ENCODE peak calls at places on chromosomes 5 and 9, in nine cellular contexts. One of them, this sample, is unnamed.

GRCh38 chr5:172643392-172643871 is 2.4 kb downstream of the NEURL1B start:
- DNase-seq in foreskin keratinocyte: no peak
- DNase-seq in adrenal gland: no peak
- DNase-seq in psoas muscle: peak; percentile 5
- DNase-seq in tibial artery: no peak
- DNase-seq in left ventricle myocardium inferior: no peak
- DNase-seq in A673: no peak
- DNase-seq in Peyer's patch: no peak
- DNase-seq in suprapubic skin: no peak
- DNase-seq in this sample: no peak

GRCh38 chr9:20355022-20355421 is 267.3 kb downstream of the MLLT3 start:
- DNase-seq in foreskin keratinocyte: peak; percentile 85
- DNase-seq in adrenal gland: no peak
- DNase-seq in psoas muscle: no peak
- DNase-seq in tibial artery: no peak
- DNase-seq in left ventricle myocardium inferior: no peak
- DNase-seq in A673: no peak
- DNase-seq in Peyer's patch: no peak
- DNase-seq in suprapubic skin: no peak
- DNase-seq in this sample: no peak

GRCh38 chr5:145247745-145248040 is 587.4 kb downstream of the PRELID2 start:
- DNase-seq in foreskin keratinocyte: no peak
- DNase-seq in adrenal gland: no peak
- DNase-seq in psoas muscle: no peak
- DNase-seq in tibial artery: no peak
- DNase-seq in left ventricle myocardium inferior: no peak
- DNase-seq in A673: no peak
- DNase-seq in Peyer's patch: no peak
- DNase-seq in suprapubic skin: no peak
- DNase-seq in this sample: no peak

GRCh38 chr5:60161340-60161934 is 267.9 kb upstream of the PDE4D start:
- DNase-seq in foreskin keratinocyte: no peak
- DNase-seq in adrenal gland: no peak
- DNase-seq in psoas muscle: no peak
- DNase-seq in tibial artery: no peak
- DNase-seq in left ventricle myocardium inferior: no peak
- DNase-seq in A673: peak; percentile 59
- DNase-seq in Peyer's patch: no peak
- DNase-seq in suprapubic skin: no peak
- DNase-seq in this sample: no peak

GRCh38 chr5:143837306-143837848 is 25.4 kb downstream of the HMHB1 start:
- DNase-seq in foreskin keratinocyte: no peak
- DNase-seq in adrenal gland: no peak
- DNase-seq in psoas muscle: no peak
- DNase-seq in tibial artery: no peak
- DNase-seq in left ventricle myocardium inferior: no peak
- DNase-seq in A673: peak; percentile 96
- DNase-seq in Peyer's patch: no peak
- DNase-seq in suprapubic skin: no peak
- DNase-seq in this sample: no peak

GRCh38 chr9:135961811-135962695 is 880 bp upstream of the UBAC1 start:
- DNase-seq in foreskin keratinocyte: no peak
- DNase-seq in adrenal gland: no peak
- DNase-seq in psoas muscle: no peak
- DNase-seq in tibial artery: no peak
- DNase-seq in left ventricle myocardium inferior: no peak
- DNase-seq in A673: no peak
- DNase-seq in Peyer's patch: no peak
- DNase-seq in suprapubic skin: no peak
- DNase-seq in this sample: no peak

GRCh38 chr5:86880785-86881492 is 263.2 kb downstream of the COX7C start:
- DNase-seq in foreskin keratinocyte: peak; percentile 37
- DNase-seq in adrenal gland: peak; percentile 40
- DNase-seq in psoas muscle: no peak
- DNase-seq in tibial artery: no peak
- DNase-seq in left ventricle myocardium inferior: no peak
- DNase-seq in A673: peak; percentile 86
- DNase-seq in Peyer's patch: peak; percentile 47
- DNase-seq in suprapubic skin: no peak
- DNase-seq in this sample: no peak

GRCh38 chr5:64693636-64694035 is 3.3 kb downstream of the SHISAL2B start:
- DNase-seq in foreskin keratinocyte: peak; percentile 18
- DNase-seq in adrenal gland: no peak
- DNase-seq in psoas muscle: no peak
- DNase-seq in tibial artery: no peak
- DNase-seq in left ventricle myocardium inferior: no peak
- DNase-seq in A673: no peak
- DNase-seq in Peyer's patch: no peak
- DNase-seq in suprapubic skin: no peak
- DNase-seq in this sample: no peak

GRCh38 chr5:72624641-72625236 is 117.5 kb upstream of the ZNF366 start:
- DNase-seq in foreskin keratinocyte: no peak
- DNase-seq in adrenal gland: no peak
- DNase-seq in psoas muscle: peak; percentile 80
- DNase-seq in tibial artery: no peak
- DNase-seq in left ventricle myocardium inferior: no peak
- DNase-seq in A673: peak; percentile 25
- DNase-seq in Peyer's patch: no peak
- DNase-seq in suprapubic skin: no peak
- DNase-seq in this sample: no peak

GRCh38 chr9:98943682-98944129 is at the start of gene COL15A1:
- DNase-seq in foreskin keratinocyte: no peak
- DNase-seq in adrenal gland: peak; percentile 57
- DNase-seq in psoas muscle: no peak
- DNase-seq in tibial artery: no peak
- DNase-seq in left ventricle myocardium inferior: peak; percentile 49
- DNase-seq in A673: no peak
- DNase-seq in Peyer's patch: no peak
- DNase-seq in suprapubic skin: no peak
- DNase-seq in this sample: no peak

GRCh38 chr5:60417500-60418181 is 282.3 kb downstream of the DEPDC1B start:
- DNase-seq in foreskin keratinocyte: no peak
- DNase-seq in adrenal gland: no peak
- DNase-seq in psoas muscle: no peak
- DNase-seq in tibial artery: no peak
- DNase-seq in left ventricle myocardium inferior: no peak
- DNase-seq in A673: no peak
- DNase-seq in Peyer's patch: no peak
- DNase-seq in suprapubic skin: no peak
- DNase-seq in this sample: no peak

GRCh38 chr9:135814421-135814820 is 92.9 kb downstream of the CAMSAP1 start:
- DNase-seq in foreskin keratinocyte: no peak
- DNase-seq in adrenal gland: no peak
- DNase-seq in psoas muscle: no peak
- DNase-seq in tibial artery: no peak
- DNase-seq in left ventricle myocardium inferior: no peak
- DNase-seq in A673: no peak
- DNase-seq in Peyer's patch: no peak
- DNase-seq in suprapubic skin: no peak
- DNase-seq in this sample: no peak

GRCh38 chr9:8428389-8428788 is 628.8 kb upstream of the DMAC1 start:
- DNase-seq in foreskin keratinocyte: no peak
- DNase-seq in adrenal gland: no peak
- DNase-seq in psoas muscle: no peak
- DNase-seq in tibial artery: no peak
- DNase-seq in left ventricle myocardium inferior: no peak
- DNase-seq in A673: no peak
- DNase-seq in Peyer's patch: no peak
- DNase-seq in suprapubic skin: no peak
- DNase-seq in this sample: no peak

GRCh38 chr5:82985763-82986162 is 91.4 kb downstream of the TMEM167A start:
- DNase-seq in foreskin keratinocyte: no peak
- DNase-seq in adrenal gland: no peak
- DNase-seq in psoas muscle: no peak
- DNase-seq in tibial artery: no peak
- DNase-seq in left ventricle myocardium inferior: no peak
- DNase-seq in A673: no peak
- DNase-seq in Peyer's patch: no peak
- DNase-seq in suprapubic skin: no peak
- DNase-seq in this sample: no peak

GRCh38 chr5:366541-367357 is 45.2 kb downstream of the AHRR start:
- DNase-seq in foreskin keratinocyte: no peak
- DNase-seq in adrenal gland: no peak
- DNase-seq in psoas muscle: no peak
- DNase-seq in tibial artery: no peak
- DNase-seq in left ventricle myocardium inferior: no peak
- DNase-seq in A673: no peak
- DNase-seq in Peyer's patch: peak; percentile 23
- DNase-seq in suprapubic skin: peak; percentile 32
- DNase-seq in this sample: no peak

DNA sequence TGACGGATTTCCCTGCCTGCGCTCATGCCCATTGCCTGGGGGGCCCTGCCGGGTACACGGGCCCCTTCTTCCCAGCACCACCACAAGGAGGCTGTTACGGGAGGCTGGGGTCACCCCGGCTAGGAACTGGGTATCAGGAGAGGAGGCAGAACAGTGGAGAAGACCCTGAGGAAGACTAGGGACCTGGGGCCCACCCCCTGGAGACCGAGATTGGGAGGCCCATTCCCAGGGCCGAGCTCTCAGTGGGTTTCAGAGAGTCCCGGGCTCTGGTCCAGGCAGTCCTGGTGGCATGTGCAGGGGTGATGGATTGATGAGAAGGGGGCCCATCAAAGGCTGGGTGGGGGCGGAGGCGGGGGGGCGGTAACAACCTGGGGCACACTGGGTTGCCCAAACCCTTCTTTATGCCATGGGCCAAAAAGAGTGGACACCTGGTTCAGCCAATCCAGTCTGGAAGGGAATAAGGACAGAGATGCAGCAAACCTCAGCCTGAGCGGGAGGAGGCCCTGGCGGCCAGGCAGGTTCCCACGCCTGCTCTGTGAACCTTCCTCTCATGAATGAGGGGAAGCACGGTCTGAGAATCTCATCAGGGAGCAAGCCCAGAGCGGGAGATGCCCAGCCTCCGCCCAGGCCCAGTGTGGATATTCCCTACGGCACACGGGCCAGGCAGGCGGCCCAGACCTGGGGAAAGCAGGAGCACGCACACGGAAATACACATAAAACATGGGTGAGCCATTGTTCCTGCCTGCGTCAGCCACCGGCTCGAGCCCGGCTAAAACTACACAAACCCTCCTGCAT is 785 bp upstream of the P4HA2 start:
- DNase-seq in foreskin keratinocyte: no peak
- DNase-seq in adrenal gland: no peak
- DNase-seq in psoas muscle: no peak
- DNase-seq in tibial artery: no peak
- DNase-seq in left ventricle myocardium inferior: no peak
- DNase-seq in A673: no peak
- DNase-seq in Peyer's patch: peak; percentile 40
- DNase-seq in suprapubic skin: peak; percentile 77
- DNase-seq in this sample: no peak
- TF ChIP-seq CTCF in foreskin keratinocyte: no peak
- TF ChIP-seq CTCF in adrenal gland: no peak
- TF ChIP-seq CTCF in psoas muscle: no peak
- TF ChIP-seq CTCF in tibial artery: no peak
- TF ChIP-seq CTCF in left ventricle myocardium inferior: no peak
- TF ChIP-seq CTCF in A673: no peak
- TF ChIP-seq CTCF in Peyer's patch: no peak
- TF ChIP-seq CTCF in suprapubic skin: no peak
- TF ChIP-seq CTCF in this sample: no peak

GRCh38 chr5:88837222-88837621 is 45.8 kb downstream of the MEF2C start:
- DNase-seq in foreskin keratinocyte: no peak
- DNase-seq in adrenal gland: no peak
- DNase-seq in psoas muscle: no peak
- DNase-seq in tibial artery: no peak
- DNase-seq in left ventricle myocardium inferior: no peak
- DNase-seq in A673: no peak
- DNase-seq in Peyer's patch: no peak
- DNase-seq in suprapubic skin: no peak
- DNase-seq in this sample: no peak
- H3K4me1 ChIP-seq in foreskin keratinocyte: no peaks in the 10 kb centered on the region
- H3K4me1 ChIP-seq in adrenal gland: peaks cover 39% of the 10 kb centered on the region
- H3K4me1 ChIP-seq in psoas muscle: peaks cover 84% of the 10 kb centered on the region
- H3K4me1 ChIP-seq in tibial artery: peaks cover 90% of the 10 kb centered on the region
- H3K4me1 ChIP-seq in left ventricle myocardium inferior: peaks cover 96% of the 10 kb centered on the region
- H3K4me1 ChIP-seq in A673: no peaks in the 10 kb centered on the region
- H3K4me1 ChIP-seq in Peyer's patch: no peaks in the 10 kb centered on the region
- H3K4me1 ChIP-seq in suprapubic skin: peaks cover 14% of the 10 kb centered on the region
- H3K4me1 ChIP-seq in this sample: peaks cover 37% of the 10 kb centered on the region

GRCh38 chr5:134143964-134144941 is 29.8 kb downstream of the TCF7 start:
- DNase-seq in foreskin keratinocyte: no peak
- DNase-seq in adrenal gland: no peak
- DNase-seq in psoas muscle: no peak
- DNase-seq in tibial artery: no peak
- DNase-seq in left ventricle myocardium inferior: no peak
- DNase-seq in A673: no peak
- DNase-seq in Peyer's patch: no peak
- DNase-seq in suprapubic skin: no peak
- DNase-seq in this sample: no peak
- TF ChIP-seq CTCF in foreskin keratinocyte: no peak
- TF ChIP-seq CTCF in adrenal gland: no peak
- TF ChIP-seq CTCF in psoas muscle: no peak
- TF ChIP-seq CTCF in tibial artery: no peak
- TF ChIP-seq CTCF in left ventricle myocardium inferior: no peak
- TF ChIP-seq CTCF in A673: no peak
- TF ChIP-seq CTCF in Peyer's patch: no peak
- TF ChIP-seq CTCF in suprapubic skin: no peak
- TF ChIP-seq CTCF in this sample: no peak

DNA sequence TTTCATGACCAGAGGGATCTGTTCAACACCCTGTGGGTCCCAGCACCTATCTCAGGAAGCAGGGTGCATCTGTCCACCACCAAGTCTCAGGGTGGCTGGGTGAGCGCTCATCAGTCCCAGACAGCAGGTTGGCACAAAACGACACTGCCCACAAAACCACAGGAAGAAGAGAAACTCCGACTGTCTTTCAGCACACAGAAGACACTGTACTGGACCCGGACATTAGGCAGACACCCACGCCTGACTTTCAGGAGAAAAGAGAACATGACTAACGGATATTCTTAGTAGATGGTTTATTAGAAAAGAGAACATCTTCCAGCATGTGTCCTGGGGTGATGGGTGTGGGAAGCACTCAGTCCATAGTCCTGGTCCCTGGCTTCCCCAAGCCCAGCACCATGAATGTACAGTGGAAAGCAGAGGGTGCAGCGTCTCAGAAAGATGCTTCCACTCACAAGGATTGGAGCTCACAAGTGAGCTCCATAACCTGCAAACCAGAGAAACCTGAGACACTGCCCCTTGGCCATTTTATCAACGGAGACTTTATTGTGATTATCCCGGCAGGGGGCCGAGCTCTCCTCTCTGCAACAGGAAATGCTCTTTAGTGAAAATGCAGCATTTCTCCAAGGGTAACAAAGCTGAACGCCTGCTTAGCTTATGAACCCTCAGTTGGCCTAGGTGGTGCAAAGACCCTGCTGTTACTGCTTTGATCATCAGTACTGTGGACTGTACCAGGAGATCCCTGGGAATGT is 35.8 kb upstream of the LCP2 start:
- DNase-seq in foreskin keratinocyte: no peak
- DNase-seq in adrenal gland: no peak
- DNase-seq in psoas muscle: no peak
- DNase-seq in tibial artery: no peak
- DNase-seq in left ventricle myocardium inferior: no peak
- DNase-seq in A673: peak; percentile 86
- DNase-seq in Peyer's patch: peak; percentile 79
- DNase-seq in suprapubic skin: no peak
- DNase-seq in this sample: peak; percentile 67
- H3K4me1 ChIP-seq in foreskin keratinocyte: no peaks in the 10 kb centered on the region
- H3K4me1 ChIP-seq in adrenal gland: no peaks in the 10 kb centered on the region
- H3K4me1 ChIP-seq in psoas muscle: peaks cover 3% of the 10 kb centered on the region
- H3K4me1 ChIP-seq in tibial artery: peaks cover 14% of the 10 kb centered on the region
- H3K4me1 ChIP-seq in left ventricle myocardium inferior: peaks cover 21% of the 10 kb centered on the region
- H3K4me1 ChIP-seq in A673: peaks cover 59% of the 10 kb centered on the region
- H3K4me1 ChIP-seq in Peyer's patch: peaks cover 18% of the 10 kb centered on the region
- H3K4me1 ChIP-seq in suprapubic skin: peaks cover 43% of the 10 kb centered on the region
- H3K4me1 ChIP-seq in this sample: peaks cover 72% of the 10 kb centered on the region

GRCh38 chr5:176559683-176560082 is 10.5 kb downstream of the CDHR2 start:
- DNase-seq in foreskin keratinocyte: no peak
- DNase-seq in adrenal gland: no peak
- DNase-seq in psoas muscle: no peak
- DNase-seq in tibial artery: no peak
- DNase-seq in left ventricle myocardium inferior: no peak
- DNase-seq in A673: no peak
- DNase-seq in Peyer's patch: no peak
- DNase-seq in suprapubic skin: no peak
- DNase-seq in this sample: no peak
- TF ChIP-seq CTCF in foreskin keratinocyte: peak; percentile 70
- TF ChIP-seq CTCF in adrenal gland: no peak
- TF ChIP-seq CTCF in psoas muscle: no peak
- TF ChIP-seq CTCF in tibial artery: no peak
- TF ChIP-seq CTCF in left ventricle myocardium inferior: no peak
- TF ChIP-seq CTCF in A673: peak; percentile 11
- TF ChIP-seq CTCF in Peyer's patch: no peak
- TF ChIP-seq CTCF in suprapubic skin: no peak
- TF ChIP-seq CTCF in this sample: no peak